ENCODE peak calls at places on chromosomes 1 and 21, in eight cellular contexts. E is NCI-H1436; S is astrocyte of the spinal cord; Y is activated CD8-positive, alpha-beta memory T cell treated with anti-CD3 and anti-CD28 coated beads, Interleukin-2, amount 50 U/mL, for 48 hours; K is KBM-7; A is hippocampal formation; M is M059J; U is nucleus accumbens. X is an unnamed sample.

GRCh38 chr1:201429771-201430501 is 8.4 kb upstream of the TNNI1 start:
- DNase-seq in Y (no peak), S (no peak), E (no peak), K (no peak), U (no peak), A (no peak), M (no peak), X (no peak)

GRCh38 chr1:19597463-19598309 is 46.4 kb upstream of the NBL1 start:
- DNase-seq in K (no peak), E (no peak), Y (no peak), A (no peak), U (no peak), S (peak), M (peak), X (no peak)

GRCh38 chr1:186302378-186302920 is 72.6 kb downstream of the TPR start:
- DNase-seq in E (no peak), A (no peak), M (no peak), U (no peak), K (no peak), S (no peak), Y (no peak), X (no peak)

GRCh38 chr1:93910305-93910704 is 1.1 kb upstream of the GCLM start:
- DNase-seq in K (no peak), U (no peak), S (no peak), M (no peak), Y (no peak), A (no peak), E (no peak), X (no peak)

GRCh38 chr1:221430133-221430960 is 311.5 kb downstream of the DUSP10 start:
- DNase-seq in M (peak), U (no peak), K (no peak), Y (no peak), A (no peak), E (no peak), S (no peak), X (no peak)

GRCh38 chr1:156247460-156248322 is at the start of gene PAQR6:
- DNase-seq in E (peak), M (no peak), S (no peak), Y (no peak), A (peak), K (no peak), U (peak), X (no peak)

GRCh38 chr1:198492872-198493271 is 47.6 kb downstream of the ATP6V1G3 start:
- DNase-seq in K (no peak), E (no peak), A (no peak), U (no peak), S (peak), M (peak), Y (no peak), X (no peak)

GRCh38 chr1:3032970-3033794 is 11.9 kb downstream of the ACTRT2 start:
- DNase-seq in E (no peak), A (no peak), Y (no peak), S (no peak), M (no peak), K (no peak), U (no peak), X (peak)

GRCh38 chr1:30305519-30305918 is 417.9 kb downstream of the MATN1 start:
- DNase-seq in A (no peak), E (no peak), U (no peak), Y (peak), S (no peak), K (no peak), M (no peak), X (no peak)

GRCh38 chr21:35239811-35240219 is 190.7 kb upstream of the RUNX1 start:
- DNase-seq in Y (no peak), M (no peak), S (no peak), E (peak), K (no peak), A (no peak), U (no peak), X (no peak)

GRCh38 chr1:180930687-180931086 is 18.0 kb downstream of the KIAA1614 start:
- DNase-seq in S (no peak), M (no peak), K (no peak), E (no peak), A (no peak), Y (no peak), U (no peak), X (no peak)

X was measured in osteocyte.